ENCODE peak calls at places on chromosome 18, in six cellular contexts. K is PC-3; T is CD4-positive, CD25-positive, alpha-beta regulatory T cell; S is CD8-positive, alpha-beta memory T cell; N is tibial nerve; L is CD4-positive, alpha-beta T cell. B is an unnamed sample. For H3K9me3, the result is how much of the 10 kb centered on the place peaks cover.

GRCh38 chr18:53698907-53699306 is 525.6 kb downstream of the MBD2 start:
- DNase-seq in L (no peak), S (no peak), K (peak), T (no peak), N (no peak), B (no peak)

GRCh38 chr18:74342416-74343043 is 26.9 kb downstream of the C18orf63 start:
- DNase-seq in T (no peak), K (peak), N (no peak), L (no peak), S (peak), B (no peak)

GRCh38 chr18:45155526-45155925 is 459.8 kb upstream of the SLC14A2 start:
- DNase-seq in L (no peak), T (no peak), S (no peak), N (no peak), K (peak), B (no peak)

GRCh38 chr18:59656488-59656887 is 40.7 kb downstream of the CCBE1 start:
- DNase-seq in S (no peak), N (no peak), K (no peak), T (no peak), L (no peak), B (no peak)

GRCh38 chr18:34592961-34593382 is 117.1 kb upstream of the DTNA start:
- DNase-seq in T (no peak), N (no peak), L (no peak), S (no peak), K (no peak), B (no peak)

GRCh38 chr18:9914334-9914583 is 443 bp downstream of the VAPA start:
- DNase-seq in K (no peak), S (no peak), N (no peak), T (no peak), L (no peak), B (no peak)

GRCh38 chr18:63648241-63648640 is 4.2 kb upstream of the SERPINB4 start:
- DNase-seq in T (no peak), N (no peak), K (peak), L (no peak), S (no peak), B (no peak)

GRCh38 chr18:3140342-3140741 is 79.4 kb downstream of the MYOM1 start:
- DNase-seq in N (no peak), K (no peak), S (no peak), L (no peak), T (no peak), B (no peak)

GRCh38 chr18:71036783-71037182 is 747.9 kb downstream of the SOCS6 start:
- DNase-seq in N (no peak), K (peak), S (no peak), T (no peak), L (no peak), B (no peak)

GRCh38 chr18:49915352-49915751 is 102.0 kb upstream of the ACAA2 start:
- DNase-seq in K (no peak), T (no peak), N (no peak), L (no peak), S (no peak), B (no peak)

GRCh38 chr18:74456409-74457042 is 582 bp downstream of the DIPK1C start:
- DNase-seq in N (no peak), L (no peak), T (no peak), K (no peak), S (peak), B (no peak)

GRCh38 chr18:37419272-37419671 is 146.3 kb downstream of the CELF4 start:
- DNase-seq in N (no peak), K (peak), S (no peak), L (no peak), T (no peak), B (no peak)

GRCh38 chr18:7370812-7371211 is 139.9 kb downstream of the LRRC30 start:
- DNase-seq in L (no peak), K (no peak), S (no peak), N (no peak), T (no peak), B (no peak)

GRCh38 chr18:63683152-63683551 is 19.6 kb upstream of the SERPINB11 start:
- DNase-seq in S (no peak), N (no peak), T (no peak), K (peak), L (no peak), B (no peak)

GRCh38 chr18:27685807-27686412 is 491.0 kb downstream of the CDH2 start:
- DNase-seq in T (no peak), N (no peak), K (peak), L (no peak), S (no peak), B (no peak)

GRCh38 chr18:58567453-58568196 is 61.3 kb downstream of the ALPK2 start:
- DNase-seq in N (no peak), S (no peak), L (no peak), T (no peak), K (peak), B (no peak)

GRCh38 chr18:32469190-32469611 is 1.5 kb downstream of the GAREM1 start:
- DNase-seq in K (peak), N (no peak), T (no peak), L (no peak), S (no peak), B (no peak)

GRCh38 chr18:41992066-41992465 is 37.0 kb downstream of the PIK3C3 start:
- DNase-seq in T (no peak), S (no peak), N (no peak), K (no peak), L (no peak), B (no peak)
- H3K9me3 ChIP-seq in T (under half), S (under half), N (under half), K (under half), L (under half), B (under half)

GRCh38 chr18:51980101-51980500 is 359.9 kb upstream of the DCC start:
- DNase-seq in K (no peak), T (no peak), S (no peak), L (no peak), N (no peak), B (no peak)
- H3K9me3 ChIP-seq in K (under half), T (under half), S (under half), L (under half), N (under half), B (under half)

DNA sequence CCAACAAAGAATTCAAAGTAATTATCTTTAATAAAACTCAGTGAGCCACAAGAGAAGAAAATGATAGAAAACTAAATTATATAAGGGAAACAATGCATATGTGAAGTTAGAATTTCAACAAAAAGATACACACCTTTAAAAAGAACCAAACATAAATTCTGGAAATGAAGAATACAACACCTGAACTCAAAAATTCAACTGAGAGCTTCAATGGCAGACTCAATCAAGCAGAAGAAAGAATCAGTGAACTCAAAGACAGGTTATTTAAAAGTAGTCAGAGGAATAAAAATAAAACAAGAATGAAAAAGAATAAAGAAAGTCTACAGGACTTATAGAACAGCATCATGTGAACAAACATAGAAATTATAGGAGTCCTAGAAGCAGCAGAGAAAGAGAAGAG is 73.4 kb downstream of the L3MBTL4 start:
- DNase-seq in L (no peak), T (no peak), N (no peak), S (no peak), K (no peak), B (no peak)
- H3K9me3 ChIP-seq in L (under half), T (under half), N (under half), S (under half), K (under half), B (under half)

GRCh38 chr18:23542471-23542870 is 39.2 kb downstream of the RMC1 start:
- DNase-seq in L (no peak), K (no peak), N (no peak), S (no peak), T (no peak), B (no peak)
- H3K9me3 ChIP-seq in L (under half), K (under half), N (under half), S (under half), T (under half), B (under half)

DNA sequence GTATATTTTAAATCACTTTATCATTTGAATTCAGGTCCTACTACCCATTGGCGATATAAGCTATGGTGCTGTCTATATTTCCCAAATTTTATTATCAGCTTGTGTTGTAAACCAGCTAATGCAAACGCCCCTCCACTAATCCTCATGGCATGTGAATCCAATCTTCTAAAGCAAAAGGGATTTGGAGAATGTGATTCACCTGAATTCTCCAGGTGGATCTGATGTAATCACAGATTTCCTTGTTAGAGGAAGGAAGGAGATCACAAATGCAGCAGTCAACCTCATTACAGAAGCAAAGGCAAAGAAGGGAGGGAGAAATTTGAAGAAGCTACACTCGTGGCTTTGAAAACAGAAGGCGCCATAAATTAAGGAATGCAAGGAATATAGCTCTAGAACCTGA is 431.1 kb upstream of the CDH19 start:
- DNase-seq in T (no peak), N (no peak), K (peak), L (no peak), S (no peak), B (no peak)
- H3K9me3 ChIP-seq in T (under half), N (under half), K (under half), L (under half), S (under half), B (under half)

GRCh38 chr18:41553716-41554115 is 401.3 kb upstream of the PIK3C3 start:
- DNase-seq in L (no peak), K (no peak), T (no peak), S (no peak), N (no peak), B (no peak)
- H3K9me3 ChIP-seq in L (under half), K (under half), T (under half), S (under half), N (under half), B (under half)

DNA sequence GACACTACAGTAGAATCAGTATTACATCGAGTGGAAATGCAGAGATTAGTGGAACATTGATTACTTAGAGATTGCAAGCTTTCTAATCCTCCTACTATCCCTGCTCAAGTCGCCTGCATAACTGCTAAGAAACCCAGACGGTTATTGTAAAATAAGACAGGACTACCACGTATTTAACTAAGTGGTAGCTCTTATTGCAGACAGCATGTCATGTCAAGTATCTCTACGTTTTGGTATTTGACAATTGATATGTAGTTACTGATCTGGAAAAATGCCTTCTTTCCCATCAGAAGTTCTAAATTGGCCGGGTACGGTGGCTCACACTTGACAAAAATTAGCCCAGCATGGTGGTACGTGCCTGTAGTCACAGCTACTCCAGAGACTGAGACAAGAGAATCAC is 404.1 kb downstream of the CBLN2 start:
- DNase-seq in L (no peak), T (no peak), N (no peak), S (no peak), K (no peak), B (no peak)
- H3K9me3 ChIP-seq in L (under half), T (under half), N (under half), S (under half), K (under half), B (under half)

GRCh38 chr18:14106906-14107305 is 25.3 kb downstream of the ZNF519 start:
- DNase-seq in S (no peak), K (no peak), T (no peak), N (no peak), L (no peak), B (no peak)
- H3K9me3 ChIP-seq in S (under half), K (under half), T (under half), N (half or more), L (under half), B (under half)

B was measured in T-helper 17 cell.